ENCODE peak calls at places on chromosomes 1 and 21, in five cellular contexts. One of them, this sample, is unnamed.

GRCh38 chr21:39114871-39115658 is 68.2 kb downstream of the PSMG1 start:
- DNase-seq in HepG2: peak
- DNase-seq in K562: no peak
- DNase-seq in GM12878: no peak
- DNase-seq in H1: no peak
- DNase-seq in this sample: no peak

GRCh38 chr1:7538849-7539771 is 232.0 kb upstream of the VAMP3 start:
- DNase-seq in HepG2: no peak
- DNase-seq in K562: no peak
- DNase-seq in GM12878: no peak
- DNase-seq in H1: no peak
- DNase-seq in this sample: no peak

GRCh38 chr1:243926803-243927245 is 76.8 kb upstream of the AKT3 start:
- DNase-seq in HepG2: no peak
- DNase-seq in K562: no peak
- DNase-seq in GM12878: no peak
- DNase-seq in H1: no peak
- DNase-seq in this sample: peak

GRCh38 chr1:205504311-205505075 is at the start of gene CDK18:
- DNase-seq in HepG2: peak
- DNase-seq in K562: no peak
- DNase-seq in GM12878: no peak
- DNase-seq in H1: peak
- DNase-seq in this sample: no peak

GRCh38 chr1:174946020-174946419 is 53.7 kb upstream of the CACYBP start:
- DNase-seq in HepG2: no peak
- DNase-seq in K562: peak
- DNase-seq in GM12878: no peak
- DNase-seq in H1: no peak
- DNase-seq in this sample: no peak

GRCh38 chr1:60596791-60597748 is 485.3 kb upstream of the NFIA start:
- DNase-seq in HepG2: no peak
- DNase-seq in K562: no peak
- DNase-seq in GM12878: no peak
- DNase-seq in H1: no peak
- DNase-seq in this sample: no peak

GRCh38 chr1:208374391-208374941 is 130.3 kb upstream of the PLXNA2 start:
- DNase-seq in HepG2: no peak
- DNase-seq in K562: peak
- DNase-seq in GM12878: no peak
- DNase-seq in H1: no peak
- DNase-seq in this sample: no peak

GRCh38 chr1:18141661-18142060 is 34.1 kb downstream of the IGSF21 start:
- DNase-seq in HepG2: no peak
- DNase-seq in K562: no peak
- DNase-seq in GM12878: no peak
- DNase-seq in H1: no peak
- DNase-seq in this sample: no peak

GRCh38 chr1:47536646-47537118 is 98.8 kb downstream of the FOXD2 start:
- DNase-seq in HepG2: no peak
- DNase-seq in K562: no peak
- DNase-seq in GM12878: no peak
- DNase-seq in H1: no peak
- DNase-seq in this sample: no peak

GRCh38 chr21:35090403-35090802 is 41.3 kb upstream of the RUNX1 start:
- DNase-seq in HepG2: no peak
- DNase-seq in K562: no peak
- DNase-seq in GM12878: no peak
- DNase-seq in H1: no peak
- DNase-seq in this sample: no peak

GRCh38 chr21:31137951-31138350 is 99.7 kb upstream of the KRTAP19-8 start:
- DNase-seq in HepG2: no peak
- DNase-seq in K562: no peak
- DNase-seq in GM12878: no peak
- DNase-seq in H1: no peak
- DNase-seq in this sample: no peak

GRCh38 chr1:219757890-219758289 is 145.0 kb upstream of the ZC3H11B start:
- DNase-seq in HepG2: no peak
- DNase-seq in K562: peak
- DNase-seq in GM12878: no peak
- DNase-seq in H1: no peak
- DNase-seq in this sample: no peak
- TF ChIP-seq USF2 in HepG2: no peak
- TF ChIP-seq USF2 in K562: no peak
- TF ChIP-seq USF2 in GM12878: no peak
- TF ChIP-seq USF2 in H1: no peak
- TF ChIP-seq USF2 in this sample: no peak

DNA sequence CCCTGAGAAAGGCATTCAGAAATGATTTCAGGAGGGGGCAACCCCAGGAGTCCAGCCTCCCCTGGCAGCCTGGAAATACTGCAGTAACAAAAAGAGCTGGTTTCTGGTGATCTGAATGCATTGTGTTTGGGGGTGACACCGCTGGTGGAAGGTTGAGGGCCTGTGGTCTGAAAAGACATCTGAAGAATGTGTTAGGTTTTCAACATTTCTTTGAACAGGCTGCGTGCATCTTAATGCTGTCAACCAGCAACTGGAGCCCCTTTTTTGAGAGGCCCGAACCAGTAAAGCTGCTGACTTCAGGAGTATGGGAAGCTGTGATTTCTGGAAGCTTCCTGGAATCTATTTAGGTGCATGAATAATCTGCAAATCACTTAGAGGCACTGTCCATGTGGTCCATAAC is 17.1 kb downstream of the ATP5PO start:
- DNase-seq in HepG2: no peak
- DNase-seq in K562: no peak
- DNase-seq in GM12878: no peak
- DNase-seq in H1: no peak
- DNase-seq in this sample: no peak
- TF ChIP-seq HDAC2 in HepG2: no peak
- TF ChIP-seq HDAC2 in K562: no peak
- TF ChIP-seq HDAC2 in GM12878: no peak
- TF ChIP-seq HDAC2 in H1: no peak
- TF ChIP-seq HDAC2 in this sample: no peak

GRCh38 chr1:113008365-113008714 is 52.3 kb upstream of the SLC16A1 start:
- DNase-seq in HepG2: no peak
- DNase-seq in K562: no peak
- DNase-seq in GM12878: no peak
- DNase-seq in H1: no peak
- DNase-seq in this sample: no peak

GRCh38 chr1:113012149-113012548 is 56.2 kb upstream of the SLC16A1 start:
- DNase-seq in HepG2: no peak
- DNase-seq in K562: no peak
- DNase-seq in GM12878: no peak
- DNase-seq in H1: no peak
- DNase-seq in this sample: no peak

GRCh38 chr1:113003751-113004690 is 48.0 kb upstream of the SLC16A1 start:
- DNase-seq in HepG2: peak
- DNase-seq in K562: no peak
- DNase-seq in GM12878: no peak
- DNase-seq in H1: no peak
- DNase-seq in this sample: no peak

GRCh38 chr1:113002297-113002696 is 46.3 kb upstream of the SLC16A1 start:
- DNase-seq in HepG2: no peak
- DNase-seq in K562: no peak
- DNase-seq in GM12878: no peak
- DNase-seq in H1: no peak
- DNase-seq in this sample: no peak

GRCh38 chr1:113007706-113008364 is 51.8 kb upstream of the SLC16A1 start:
- DNase-seq in HepG2: no peak
- DNase-seq in K562: no peak
- DNase-seq in GM12878: no peak
- DNase-seq in H1: no peak
- DNase-seq in this sample: no peak
- TF ChIP-seq USF2 in HepG2: no peak
- TF ChIP-seq USF2 in K562: no peak
- TF ChIP-seq USF2 in GM12878: no peak
- TF ChIP-seq USF2 in H1: no peak
- TF ChIP-seq USF2 in this sample: no peak

GRCh38 chr1:3657096-3657475 is 4.8 kb downstream of the TP73 start:
- DNase-seq in HepG2: no peak
- DNase-seq in K562: no peak
- DNase-seq in GM12878: no peak
- DNase-seq in H1: no peak
- DNase-seq in this sample: no peak

GRCh38 chr1:3657578-3658230 is 5.4 kb downstream of the TP73 start:
- DNase-seq in HepG2: no peak
- DNase-seq in K562: no peak
- DNase-seq in GM12878: no peak
- DNase-seq in H1: no peak
- DNase-seq in this sample: no peak

GRCh38 chr1:3660704-3661103 is 8.4 kb downstream of the TP73 start:
- DNase-seq in HepG2: no peak
- DNase-seq in K562: no peak
- DNase-seq in GM12878: no peak
- DNase-seq in H1: no peak
- DNase-seq in this sample: no peak

GRCh38 chr1:3658231-3658615 is 5.9 kb downstream of the TP73 start:
- DNase-seq in HepG2: no peak
- DNase-seq in K562: no peak
- DNase-seq in GM12878: no peak
- DNase-seq in H1: no peak
- DNase-seq in this sample: no peak

DNA sequence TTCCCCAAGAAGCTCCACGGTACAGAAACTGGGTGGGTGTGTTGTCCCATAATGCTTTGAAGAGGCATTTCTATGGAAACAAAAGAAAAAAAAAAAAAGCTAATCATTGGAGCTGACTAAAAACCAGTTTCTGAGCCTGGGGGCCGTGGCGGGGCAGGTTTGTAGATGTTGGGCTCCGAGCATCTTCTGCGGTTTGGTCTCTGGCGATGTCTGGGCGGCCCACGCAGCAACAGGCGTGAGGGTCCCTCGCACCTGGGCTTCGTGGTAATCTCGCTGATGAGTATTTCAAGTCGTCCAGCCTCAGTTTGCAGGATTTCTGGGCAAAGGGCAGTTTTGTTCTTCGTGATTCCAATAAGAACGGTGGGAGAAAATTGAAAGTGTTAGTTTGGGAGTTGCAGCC is 6.8 kb downstream of the TP73 start:
- DNase-seq in HepG2: no peak
- DNase-seq in K562: no peak
- DNase-seq in GM12878: no peak
- DNase-seq in H1: no peak
- DNase-seq in this sample: no peak
- TF ChIP-seq HDAC2 in HepG2: no peak
- TF ChIP-seq HDAC2 in K562: no peak
- TF ChIP-seq HDAC2 in GM12878: no peak
- TF ChIP-seq HDAC2 in H1: no peak
- TF ChIP-seq HDAC2 in this sample: no peak

GRCh38 chr1:2276803-2277580 is 48.9 kb downstream of the SKI start:
- DNase-seq in HepG2: no peak
- DNase-seq in K562: no peak
- DNase-seq in GM12878: no peak
- DNase-seq in H1: no peak
- DNase-seq in this sample: no peak

GRCh38 chr1:2274968-2275475 is 46.9 kb downstream of the SKI start:
- DNase-seq in HepG2: no peak
- DNase-seq in K562: no peak
- DNase-seq in GM12878: no peak
- DNase-seq in H1: no peak
- DNase-seq in this sample: no peak

GRCh38 chr1:2274231-2274967 is 46.3 kb downstream of the SKI start:
- DNase-seq in HepG2: no peak
- DNase-seq in K562: no peak
- DNase-seq in GM12878: no peak
- DNase-seq in H1: no peak
- DNase-seq in this sample: no peak

GRCh38 chr1:2277741-2278488 is 49.8 kb downstream of the SKI start:
- DNase-seq in HepG2: no peak
- DNase-seq in K562: no peak
- DNase-seq in GM12878: no peak
- DNase-seq in H1: no peak
- DNase-seq in this sample: no peak

GRCh38 chr1:2275796-2276536 is 47.8 kb downstream of the SKI start:
- DNase-seq in HepG2: no peak
- DNase-seq in K562: peak
- DNase-seq in GM12878: no peak
- DNase-seq in H1: no peak
- DNase-seq in this sample: no peak
- TF ChIP-seq USF2 in HepG2: no peak
- TF ChIP-seq USF2 in K562: no peak
- TF ChIP-seq USF2 in GM12878: no peak
- TF ChIP-seq USF2 in H1: no peak
- TF ChIP-seq USF2 in this sample: no peak

GRCh38 chr1:1780598-1781525 is 2.6 kb upstream of the NADK start:
- DNase-seq in HepG2: no peak
- DNase-seq in K562: no peak
- DNase-seq in GM12878: no peak
- DNase-seq in H1: no peak
- DNase-seq in this sample: no peak
- TF ChIP-seq HDAC2 in HepG2: no peak
- TF ChIP-seq HDAC2 in K562: no peak
- TF ChIP-seq HDAC2 in GM12878: no peak
- TF ChIP-seq HDAC2 in H1: no peak
- TF ChIP-seq HDAC2 in this sample: no peak